ENCODE peak calls at places on chromosome 20, in four cellular contexts. B is ovary; I is tibial nerve; K is CD4-positive, alpha-beta T cell. W is an unnamed sample.
A peak's percentile ranks its signal among the peaks of the same experiment; 100 is the strongest.

GRCh38 chr20:35663516-35663812 is 1.2 kb downstream of the CPNE1 start:
- DNase-seq in B (no peak), I (no peak), K (no peak), W (no peak)

GRCh38 chr20:15708984-15709598 is 864.2 kb downstream of the KIF16B start:
- DNase-seq in B (no peak), I (peak; percentile 24), K (no peak), W (no peak)

GRCh38 chr20:54086444-54087134 is 16.2 kb upstream of the BCAS1 start:
- DNase-seq in B (no peak), I (no peak), K (no peak), W (no peak)

GRCh38 chr20:1062334-1063015 is 55.9 kb upstream of the PSMF1 start:
- DNase-seq in B (no peak), I (no peak), K (no peak), W (no peak)

GRCh38 chr20:33556237-33556636 is 66.3 kb downstream of the CBFA2T2 start:
- DNase-seq in B (no peak), I (no peak), K (no peak), W (no peak)

GRCh38 chr20:31951203-31951529 is 680 bp downstream of the PDRG1 start:
- DNase-seq in B (no peak), I (no peak), K (no peak), W (no peak)

GRCh38 chr20:61803416-61803902 is 262.2 kb downstream of the TAF4 start:
- DNase-seq in B (no peak), I (no peak), K (no peak), W (no peak)

GRCh38 chr20:17964073-17964472 is 4.5 kb downstream of the SNX5 start:
- DNase-seq in B (no peak), I (no peak), K (no peak), W (no peak)

GRCh38 chr20:59363094-59363493 is 62.7 kb downstream of the EDN3 start:
- DNase-seq in B (no peak), I (no peak), K (no peak), W (no peak)

GRCh38 chr20:44437497-44437896 is 38.2 kb upstream of the TTPAL start:
- DNase-seq in B (no peak), I (no peak), K (no peak), W (no peak)

GRCh38 chr20:6381887-6382286 is 259.1 kb upstream of the FERMT1 start:
- DNase-seq in B (no peak), I (no peak), K (no peak), W (no peak)

GRCh38 chr20:41233976-41234514 is 83.5 kb downstream of the ZHX3 start:
- DNase-seq in B (no peak), I (no peak), K (no peak), W (no peak)

GRCh38 chr20:62382306-62383198 is 4.4 kb upstream of the RPS21 start:
- DNase-seq in B (peak; percentile 78), I (peak; percentile 68), K (peak; percentile 65), W (peak; percentile 62)

GRCh38 chr20:17014967-17015366 is 211.9 kb upstream of the PCSK2 start:
- DNase-seq in B (no peak), I (no peak), K (no peak), W (no peak)

GRCh38 chr20:1327241-1327653 is 1.7 kb downstream of the SDCBP2 start:
- DNase-seq in B (peak; percentile 86), I (no peak), K (no peak), W (no peak)

GRCh38 chr20:64102647-64103354 is 4.6 kb downstream of the NPBWR2 start:
- DNase-seq in B (no peak), I (no peak), K (no peak), W (no peak)

GRCh38 chr20:24479106-24479505 is 9.7 kb downstream of the SYNDIG1 start:
- DNase-seq in B (no peak), I (no peak), K (no peak), W (no peak)

GRCh38 chr20:39568090-39568489 is 605.9 kb downstream of the DHX35 start:
- DNase-seq in B (no peak), I (no peak), K (no peak), W (no peak)

GRCh38 chr20:36591281-36591680 is 14.3 kb upstream of the RAB5IF start:
- DNase-seq in B (no peak), I (no peak), K (no peak), W (no peak)

GRCh38 chr20:63782051-63782471 is 42.5 kb downstream of the SLC2A4RG start:
- DNase-seq in B (no peak), I (no peak), K (peak; percentile 48), W (peak; percentile 53)

GRCh38 chr20:2206957-2207769 is 88.6 kb upstream of the TGM3 start:
- DNase-seq in B (peak; percentile 38), I (peak; percentile 54), K (peak; percentile 45), W (peak; percentile 9)

GRCh38 chr20:47016068-47016664 is 121.5 kb downstream of the EYA2 start:
- DNase-seq in B (no peak), I (no peak), K (no peak), W (no peak)

GRCh38 chr20:46206025-46206424 is 87.9 kb downstream of the CD40 start:
- DNase-seq in B (peak; percentile 35), I (peak; percentile 48), K (no peak), W (no peak)

GRCh38 chr20:58651823-58652605 is 931 bp downstream of the STX16 start:
- DNase-seq in B (no peak), I (no peak), K (peak; percentile 54), W (peak; percentile 57)

GRCh38 chr20:12827796-12828406 is 180.9 kb upstream of the SPTLC3 start:
- DNase-seq in B (no peak), I (no peak), K (no peak), W (no peak)

DNA sequence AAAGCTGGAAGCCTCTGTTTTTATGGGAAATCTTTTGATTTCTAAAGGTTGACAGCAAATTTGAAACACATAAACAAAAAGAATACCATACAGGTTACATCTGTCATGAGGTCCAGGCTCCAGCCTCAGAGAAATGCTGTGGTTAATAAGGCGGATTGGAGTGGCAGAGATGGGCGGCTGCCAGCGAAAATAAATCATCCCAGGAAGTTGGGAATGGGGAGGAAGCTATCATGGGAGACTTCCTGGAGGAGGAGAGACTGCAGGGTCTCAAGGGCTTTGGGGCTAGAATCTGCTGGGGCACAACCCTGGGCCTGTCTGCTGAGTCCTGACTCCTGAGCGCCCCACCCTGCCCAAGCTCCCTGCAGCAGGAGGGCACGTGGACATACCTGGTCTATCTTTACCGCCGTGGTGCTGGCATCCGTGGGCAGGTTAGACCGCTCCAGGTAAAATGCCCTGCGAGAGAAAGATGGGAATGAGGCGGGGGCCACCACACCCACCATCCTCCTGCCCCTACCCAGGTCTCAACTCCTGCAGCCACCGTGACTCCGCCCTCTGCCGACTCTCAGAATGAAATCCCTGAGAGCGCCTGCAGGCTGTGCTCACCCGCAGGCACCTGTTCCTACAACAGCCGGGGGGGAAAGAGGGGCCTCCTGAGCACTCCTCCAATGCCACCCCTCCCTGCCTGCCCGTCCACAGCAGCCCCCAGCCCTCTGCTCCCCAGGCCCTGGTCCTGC is 197.3 kb downstream of the PREX1 start:
- DNase-seq in B (no peak), I (no peak), K (no peak), W (no peak)
- H3K27ac ChIP-seq in B (no peak overlapping the region), I (no peak overlapping the region), K (no peak overlapping the region), W (no peak overlapping the region)

GRCh38 chr20:38311100-38311499 is 7.1 kb downstream of the BPI start:
- DNase-seq in B (no peak), I (no peak), K (no peak), W (no peak)
- H3K27ac ChIP-seq in B (no peak overlapping the region), I (no peak overlapping the region), K (no peak overlapping the region), W (no peak overlapping the region)

DNA sequence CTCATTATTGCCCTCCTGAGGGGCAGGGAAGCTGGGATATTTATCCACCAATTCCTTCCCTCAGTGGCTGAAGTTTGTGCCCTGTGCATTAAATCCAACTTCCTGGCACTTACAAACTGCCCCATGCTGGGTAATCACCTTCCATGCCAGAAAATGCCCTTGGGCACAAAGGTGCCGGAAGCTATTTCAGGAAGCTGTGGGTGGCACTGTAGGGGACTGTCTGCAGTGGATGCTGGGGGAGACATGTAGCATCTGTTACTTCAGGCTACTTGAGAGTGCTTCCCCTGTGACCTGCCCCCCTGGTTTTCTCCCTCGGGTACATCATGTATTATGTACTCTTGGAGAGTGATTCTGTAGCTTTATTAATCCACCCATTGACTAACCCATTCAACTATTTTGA is 24.7 kb upstream of the RALGAPA2 start:
- DNase-seq in B (no peak), I (no peak), K (no peak), W (no peak)
- H3K27ac ChIP-seq in B (no peak overlapping the region), I (no peak overlapping the region), K (no peak overlapping the region), W (no peak overlapping the region)

DNA sequence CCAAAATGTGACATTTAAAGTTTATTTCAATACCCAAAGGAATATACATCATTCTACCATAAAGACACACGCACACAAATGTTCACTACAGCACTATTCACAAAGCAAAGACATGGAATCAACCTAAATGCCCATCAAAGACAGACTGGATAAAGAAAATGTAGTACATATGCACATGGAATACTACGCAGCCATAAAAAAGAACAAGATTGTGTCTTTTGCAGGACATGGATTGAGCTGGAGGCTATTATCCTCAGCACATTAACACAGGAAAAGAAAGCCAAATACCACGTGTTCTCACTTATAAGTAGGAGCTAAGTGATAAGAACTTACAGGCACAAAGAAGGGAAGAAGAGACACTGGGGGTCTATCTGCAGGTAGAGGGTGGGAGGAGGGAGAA is 22.4 kb downstream of the ATP9A start:
- DNase-seq in B (no peak), I (no peak), K (no peak), W (no peak)
- H3K27ac ChIP-seq in B (no peak overlapping the region), I (no peak overlapping the region), K (no peak overlapping the region), W (no peak overlapping the region)